ENCODE peak calls at places on chromosome 3, in ten cellular contexts. X is AG04450; D is neural crest cell; O is non-pigmented ciliary epithelial cell; Y is fibroblast of lung; J is heart left ventricle; U is uterus; Q is GM20000; Z is activated CD8-positive, alpha-beta T cell treated with anti-CD3 and anti-CD28 coated beads, Interleukin-2, amount 10 ng/mL, durations not matched to agents 7 days and 5 days; R is H9. C is an unnamed sample.

GRCh38 chr3:197511130-197511529 is 44.6 kb downstream of the BDH1 start:
- DNase-seq in O (no peak), Z (no peak), X (no peak), D (no peak), U (no peak), Y (peak), R (no peak), Q (no peak), J (no peak), C (peak)

GRCh38 chr3:188533172-188533571 is 379.2 kb downstream of the LPP start:
- DNase-seq in U (no peak), Y (no peak), X (no peak), D (no peak), Z (no peak), R (no peak), Q (no peak), O (no peak), J (no peak), C (no peak)

GRCh38 chr3:82080261-82080660 is 318.8 kb upstream of the GBE1 start:
- DNase-seq in R (no peak), Y (peak), O (no peak), J (no peak), D (no peak), Z (no peak), Q (no peak), X (no peak), U (no peak), C (peak)

GRCh38 chr3:134294302-134294925 is 43.8 kb upstream of the RYK start:
- DNase-seq in X (no peak), D (no peak), R (no peak), Y (peak), Q (peak), J (no peak), U (no peak), Z (peak), O (no peak), C (no peak)

GRCh38 chr3:99418209-99418635 is 220.2 kb upstream of the COL8A1 start:
- DNase-seq in D (no peak), U (no peak), Y (no peak), J (no peak), O (no peak), R (no peak), Z (no peak), X (no peak), Q (peak), C (no peak)

GRCh38 chr3:46276497-46277099 is 34.3 kb downstream of the CCR3 start:
- DNase-seq in R (peak), J (peak), Z (peak), D (peak), Y (no peak), O (no peak), Q (peak), X (no peak), U (peak), C (peak)

GRCh38 chr3:137766069-137766960 is 2.2 kb downstream of the SOX14 start:
- DNase-seq in Y (no peak), Z (no peak), J (no peak), D (peak), Q (peak), O (no peak), U (no peak), R (peak), X (no peak), C (no peak)

GRCh38 chr3:140505256-140505655 is 172.6 kb upstream of the TRIM42 start:
- DNase-seq in R (no peak), J (no peak), U (no peak), Z (no peak), Q (peak), D (peak), X (no peak), O (no peak), Y (peak), C (no peak)